ENCODE peak calls at places on chromosomes 11 and 22, in ten cellular contexts. Q is T follicular helper cell, Z is amniotic stem cell, U is fibroblast of lung, E is NCI-H187, A is B cell, P is fibroblast of pulmonary artery, D is Calu3, O is IMR-90, G is DMS79 treated with DMSO at 0.1 percent for 48 hours. M is an unnamed sample.

GRCh38 chr11:3959918-3960295 is 104.4 kb downstream of the STIM1 start:
- DNase-seq in Q (no peak), Z (no peak), U (no peak), E (no peak), A (no peak), P (no peak), D (no peak), O (peak; percentile 25), G (no peak), M (no peak)

GRCh38 chr22:35452351-35452781 is 52.4 kb downstream of the MCM5 start:
- DNase-seq in Q (no peak), Z (no peak), U (no peak), E (no peak), A (no peak), P (no peak), D (no peak), O (no peak), G (peak; percentile 25), M (peak; percentile 93)

GRCh38 chr11:58629857-58630256 is 7.4 kb downstream of the CNTF start:
- DNase-seq in Q (no peak), Z (peak; percentile 24), U (peak; percentile 76), E (no peak), A (peak; percentile 44), P (peak; percentile 72), D (peak; percentile 27), O (peak; percentile 71), G (no peak), M (peak; percentile 13)

GRCh38 chr11:77085652-77086051 is 17.0 kb upstream of the OMP start:
- DNase-seq in Q (no peak), Z (no peak), U (no peak), E (no peak), A (no peak), P (no peak), D (no peak), O (no peak), G (no peak), M (no peak)

GRCh38 chr11:23399995-23400394 is 539.7 kb upstream of the CCDC179 start:
- DNase-seq in Q (no peak), Z (no peak), U (no peak), E (no peak), A (no peak), P (no peak), D (no peak), O (no peak), G (no peak), M (no peak)

GRCh38 chr11:117969160-117969991 is 16.8 kb upstream of the IL10RA start:
- DNase-seq in Q (no peak), Z (no peak), U (no peak), E (no peak), A (no peak), P (no peak), D (no peak), O (no peak), G (no peak), M (no peak)

GRCh38 chr11:85170184-85170583 is 457.0 kb downstream of the DLG2 start:
- DNase-seq in Q (no peak), Z (no peak), U (peak; percentile 22), E (no peak), A (no peak), P (no peak), D (peak; percentile 7), O (peak; percentile 43), G (no peak), M (no peak)

GRCh38 chr22:27206001-27206746 is 548.8 kb downstream of the MIAT start:
- DNase-seq in Q (no peak), Z (no peak), U (peak; percentile 11), E (no peak), A (no peak), P (peak; percentile 58), D (no peak), O (peak; percentile 73), G (no peak), M (no peak)

GRCh38 chr11:69732910-69733309 is 29.1 kb upstream of the FGF19 start:
- DNase-seq in Q (no peak), Z (no peak), U (no peak), E (no peak), A (no peak), P (no peak), D (no peak), O (no peak), G (no peak), M (no peak)

GRCh38 chr11:86923993-86924766 is 31.0 kb downstream of the FZD4 start:
- DNase-seq in Q (no peak), Z (no peak), U (no peak), E (no peak), A (no peak), P (peak; percentile 52), D (peak; percentile 25), O (no peak), G (no peak), M (no peak)

GRCh38 chr11:117723625-117724024 is 73.4 kb downstream of the DSCAML1 start:
- DNase-seq in Q (no peak), Z (no peak), U (no peak), E (no peak), A (no peak), P (no peak), D (no peak), O (no peak), G (no peak), M (no peak)

GRCh38 chr22:42528591-42529307 is 9.2 kb upstream of the RRP7A start:
- DNase-seq in Q (no peak), Z (no peak), U (no peak), E (no peak), A (no peak), P (no peak), D (no peak), O (no peak), G (no peak), M (no peak)

GRCh38 chr22:35425971-35426800 is 26.2 kb downstream of the MCM5 start:
- DNase-seq in Q (no peak), Z (no peak), U (peak; percentile 17), E (peak; percentile 59), A (no peak), P (no peak), D (no peak), O (peak; percentile 38), G (peak; percentile 69), M (no peak)

GRCh38 chr22:37186228-37186996 is 1.6 kb downstream of the C1QTNF6 start:
- DNase-seq in Q (peak; percentile 37), Z (no peak), U (peak; percentile 90), E (no peak), A (peak; percentile 64), P (peak; percentile 94), D (peak; percentile 51), O (peak; percentile 88), G (no peak), M (no peak)

GRCh38 chr22:50699001-50699753 is 26.6 kb downstream of the SHANK3 start:
- DNase-seq in Q (no peak), Z (no peak), U (no peak), E (no peak), A (no peak), P (no peak), D (no peak), O (no peak), G (no peak), M (no peak)

M was measured in NCI-H146.